ENCODE peak calls at places on chromosomes 5 and 9, in four cellular contexts. H is WERI-Rb-1, O is GM23338, Z is ovary. R is an unnamed sample.

GRCh38 chr9:9499546-9499945 is 1113.3 kb downstream of the PTPRD start:
- DNase-seq in O (no peak), Z (no peak), H (no peak), R (no peak)

GRCh38 chr5:44660251-44660650 is 148.5 kb upstream of the MRPS30 start:
- DNase-seq in Z (no peak), H (no peak), O (no peak), R (no peak)

GRCh38 chr9:38047301-38048251 is 21.5 kb downstream of the SHB start:
- DNase-seq in H (no peak), O (peak; percentile 91), Z (no peak), R (no peak)

GRCh38 chr5:85703296-85703695 is 914.4 kb upstream of the COX7C start:
- DNase-seq in O (no peak), H (no peak), Z (no peak), R (no peak)

GRCh38 chr5:151592855-151593408 is 1.8 kb upstream of the FAT2 start:
- DNase-seq in Z (no peak), H (no peak), O (no peak), R (peak; percentile 67)

GRCh38 chr5:133203317-133204305 is 151.8 kb downstream of the HSPA4 start:
- DNase-seq in Z (no peak), O (no peak), H (no peak), R (peak; percentile 39)

GRCh38 chr5:14165375-14166091 is 22.4 kb downstream of the TRIO start:
- DNase-seq in Z (no peak), O (no peak), H (no peak), R (no peak)

GRCh38 chr9:130870491-130871381 is 25.9 kb downstream of the QRFP start:
- DNase-seq in Z (no peak), O (no peak), H (no peak), R (no peak)

GRCh38 chr5:123813937-123814624 is 302.1 kb downstream of the CSNK1G3 start:
- DNase-seq in Z (no peak), H (peak; percentile 56), O (no peak), R (peak; percentile 23)

GRCh38 chr9:128940271-128940921 is 7.0 kb downstream of the DOLK start:
- DNase-seq in H (peak; percentile 70), O (no peak), Z (no peak), R (no peak)

GRCh38 chr5:96537386-96537785 is 104.3 kb upstream of the PCSK1 start:
- DNase-seq in O (no peak), H (no peak), Z (no peak), R (no peak)

GRCh38 chr9:136484153-136485048 is 1.6 kb upstream of the SEC16A start:
- DNase-seq in Z (no peak), H (no peak), O (no peak), R (no peak)

GRCh38 chr9:34343090-34343489 is 13.7 kb downstream of the NUDT2 start:
- DNase-seq in Z (peak; percentile 33), O (no peak), H (no peak), R (no peak)

GRCh38 chr9:113564804-113565237 is 101.3 kb downstream of the RGS3 start:
- DNase-seq in H (peak; percentile 33), Z (peak; percentile 62), O (peak; percentile 78), R (peak; percentile 82)

GRCh38 chr5:102341918-102342317 is 45.8 kb upstream of the SLCO4C1 start:
- DNase-seq in O (no peak), Z (no peak), H (peak; percentile 12), R (no peak)

GRCh38 chr9:134641173-134641985 is at the start of gene COL5A1:
- DNase-seq in O (peak; percentile 93), H (peak; percentile 93), Z (peak; percentile 94), R (peak; percentile 97)

GRCh38 chr5:83474170-83474796 is 2.7 kb downstream of the VCAN start:
- DNase-seq in H (peak; percentile 82), Z (peak; percentile 71), O (peak; percentile 93), R (peak; percentile 89)

GRCh38 chr9:126375386-126375785 is 48.8 kb downstream of the MVB12B start:
- DNase-seq in O (peak; percentile 38), H (no peak), Z (no peak), R (peak; percentile 45)

GRCh38 chr5:133407277-133407632 is 205.1 kb downstream of the FSTL4 start:
- DNase-seq in Z (no peak), H (no peak), O (no peak), R (no peak)

GRCh38 chr5:168608821-168609220 is 29.7 kb upstream of the PANK3 start:
- DNase-seq in Z (no peak), O (no peak), H (no peak), R (no peak)

GRCh38 chr5:56638768-56639238 is 176.5 kb upstream of the MAP3K1 start:
- DNase-seq in H (no peak), O (no peak), Z (no peak), R (no peak)

GRCh38 chr9:86751956-86752355 is 195.3 kb downstream of the GAS1 start:
- DNase-seq in O (no peak), Z (no peak), H (no peak), R (no peak)

GRCh38 chr9:127189628-127190027 is 67.2 kb upstream of the ANGPTL2 start:
- DNase-seq in O (no peak), Z (no peak), H (no peak), R (no peak)

GRCh38 chr9:27212191-27212590 is 84.8 kb downstream of the EQTN start:
- DNase-seq in H (no peak), Z (no peak), O (no peak), R (no peak)

GRCh38 chr5:132387649-132388117 is 18.2 kb downstream of the SLC22A5 start:
- DNase-seq in O (no peak), H (no peak), Z (peak; percentile 56), R (no peak)

GRCh38 chr9:6305954-6306563 is 22.1 kb upstream of the TPD52L3 start:
- DNase-seq in Z (no peak), H (no peak), O (peak; percentile 61), R (no peak)

GRCh38 chr5:122515709-122516431 is 203.8 kb downstream of the SNCAIP start:
- DNase-seq in Z (peak; percentile 63), O (peak; percentile 91), H (peak; percentile 64), R (peak; percentile 46)

GRCh38 chr5:80487829-80488708 is at the start of gene FAM151B:
- DNase-seq in O (peak; percentile 97), Z (peak; percentile 80), H (peak; percentile 93), R (peak; percentile 91)
- TF ChIP-seq CTCF in O (peak; percentile 66), Z (no peak), H (no peak), R (peak; percentile 16)

GRCh38 chr5:15529821-15530220 is 29.8 kb downstream of the FBXL7 start:
- DNase-seq in Z (no peak), O (no peak), H (no peak), R (no peak)
- TF ChIP-seq CTCF in Z (no peak), O (no peak), H (no peak), R (no peak)

GRCh38 chr5:1011226-1011631 is 2.6 kb downstream of the NKD2 start:
- DNase-seq in Z (no peak), H (peak; percentile 86), O (peak; percentile 88), R (peak; percentile 2)
- TF ChIP-seq CTCF in Z (no peak), H (peak; percentile 96), O (peak; percentile 93), R (peak; percentile 55)

GRCh38 chr5:43110606-43111170 is 10.0 kb upstream of the ZNF131 start:
- DNase-seq in O (peak; percentile 73), Z (no peak), H (peak; percentile 24), R (peak; percentile 23)
- TF ChIP-seq CTCF in O (peak; percentile 60), Z (no peak), H (peak; percentile 51), R (peak; percentile 62)